ENCODE peak calls at places on chromosomes 11 and 22, in six cellular contexts. T is choroid plexus epithelial cell, V is sigmoid colon, P is AG08396, D is ACHN, Z is hippocampal formation. H is an unnamed sample.

GRCh38 chr22:39311592-39312400 is 7.6 kb downstream of the RPL3 start:
- DNase-seq in T (no peak), V (no peak), P (no peak), D (no peak), Z (no peak), H (no peak)

GRCh38 chr11:69640260-69640994 is 529 bp upstream of the CCND1 start:
- DNase-seq in T (peak; percentile 54), V (peak; percentile 66), P (peak; percentile 60), D (no peak), Z (no peak), H (no peak)

GRCh38 chr11:70567680-70568503 is 169.6 kb downstream of the CTTN start:
- DNase-seq in T (peak; percentile 37), V (peak; percentile 76), P (peak; percentile 70), D (no peak), Z (no peak), H (no peak)

GRCh38 chr11:3338569-3339565 is 40.1 kb downstream of the ZNF195 start:
- DNase-seq in T (no peak), V (no peak), P (no peak), D (no peak), Z (no peak), H (no peak)

GRCh38 chr22:19708323-19709011 is 5.8 kb upstream of the SEPTIN5 start:
- DNase-seq in T (no peak), V (peak; percentile 61), P (no peak), D (no peak), Z (no peak), H (no peak)

GRCh38 chr22:50578776-50579310 is 616 bp upstream of the CPT1B start:
- DNase-seq in T (no peak), V (peak; percentile 65), P (peak; percentile 12), D (no peak), Z (no peak), H (no peak)

GRCh38 chr22:35541254-35541748 is 670 bp downstream of the RASD2 start:
- DNase-seq in T (no peak), V (no peak), P (no peak), D (peak; percentile 10), Z (no peak), H (no peak)

GRCh38 chr11:57395905-57396623 is 5.6 kb upstream of the PRG2 start:
- DNase-seq in T (no peak), V (no peak), P (no peak), D (no peak), Z (no peak), H (no peak)

GRCh38 chr22:38238519-38239051 is 34.2 kb downstream of the TMEM184B start:
- DNase-seq in T (no peak), V (peak; percentile 83), P (peak; percentile 63), D (no peak), Z (peak; percentile 48), H (no peak)

GRCh38 chr11:101030015-101030414 is 99.6 kb downstream of the PGR start:
- DNase-seq in T (peak; percentile 19), V (no peak), P (no peak), D (no peak), Z (no peak), H (no peak)

GRCh38 chr11:126140932-126141291 is 70.5 kb downstream of the RPUSD4 start:
- DNase-seq in T (peak; percentile 50), V (peak; percentile 94), P (peak; percentile 49), D (no peak), Z (no peak), H (peak; percentile 25)

H was measured in dermis microvascular lymphatic vessel endothelial cell.